ENCODE peak calls at places on chromosomes 5 and 9, in four cellular contexts. One of them, this sample, is unnamed.

GRCh38 chr9:21513431-21513830 is 31.3 kb upstream of the IFNE start:
- DNase-seq in PC-9: no peak
- DNase-seq in C1 segment of cervical spinal cord: no peak
- DNase-seq in T-helper 1 cell: no peak
- DNase-seq in this sample: no peak

GRCh38 chr5:35777358-35778087 is 79.2 kb upstream of the IL7R start:
- DNase-seq in C1 segment of cervical spinal cord: no peak
- DNase-seq in T-helper 1 cell: peak
- DNase-seq in PC-9: peak
- DNase-seq in this sample: peak

GRCh38 chr5:102866315-102866693 is 111.2 kb downstream of the PAM start:
- DNase-seq in PC-9: no peak
- DNase-seq in T-helper 1 cell: no peak
- DNase-seq in C1 segment of cervical spinal cord: no peak
- DNase-seq in this sample: no peak

GRCh38 chr9:69526699-69527098 is 145.5 kb downstream of the APBA1 start:
- DNase-seq in T-helper 1 cell: no peak
- DNase-seq in PC-9: no peak
- DNase-seq in C1 segment of cervical spinal cord: no peak
- DNase-seq in this sample: no peak

GRCh38 chr9:37028425-37029031 is 5.5 kb downstream of the PAX5 start:
- DNase-seq in PC-9: no peak
- DNase-seq in C1 segment of cervical spinal cord: no peak
- DNase-seq in T-helper 1 cell: no peak
- DNase-seq in this sample: no peak

GRCh38 chr5:131264453-131265200 is 774 bp downstream of the CDC42SE2 start:
- DNase-seq in PC-9: no peak
- DNase-seq in T-helper 1 cell: peak
- DNase-seq in C1 segment of cervical spinal cord: no peak
- DNase-seq in this sample: peak

GRCh38 chr5:96928931-96929708 is 6.8 kb upstream of the LNPEP start:
- DNase-seq in C1 segment of cervical spinal cord: no peak
- DNase-seq in PC-9: no peak
- DNase-seq in T-helper 1 cell: no peak
- DNase-seq in this sample: no peak

GRCh38 chr9:25602366-25603044 is 75.7 kb downstream of the TUSC1 start:
- DNase-seq in C1 segment of cervical spinal cord: no peak
- DNase-seq in PC-9: no peak
- DNase-seq in T-helper 1 cell: no peak
- DNase-seq in this sample: no peak

GRCh38 chr9:88759374-88759773 is 224.4 kb downstream of the NXNL2 start:
- DNase-seq in C1 segment of cervical spinal cord: no peak
- DNase-seq in PC-9: no peak
- DNase-seq in T-helper 1 cell: no peak
- DNase-seq in this sample: no peak

GRCh38 chr9:16304301-16304700 is 566.2 kb downstream of the BNC2 start:
- DNase-seq in C1 segment of cervical spinal cord: no peak
- DNase-seq in T-helper 1 cell: no peak
- DNase-seq in PC-9: no peak
- DNase-seq in this sample: no peak

GRCh38 chr5:172835246-172836030 is 1.4 kb downstream of the ERGIC1 start:
- DNase-seq in C1 segment of cervical spinal cord: no peak
- DNase-seq in T-helper 1 cell: no peak
- DNase-seq in PC-9: no peak
- DNase-seq in this sample: no peak

GRCh38 chr9:12604154-12604825 is 88.9 kb upstream of the TYRP1 start:
- DNase-seq in PC-9: peak
- DNase-seq in C1 segment of cervical spinal cord: no peak
- DNase-seq in T-helper 1 cell: no peak
- DNase-seq in this sample: no peak

GRCh38 chr5:17808566-17808965 is 174.3 kb downstream of the TAF11L14 start:
- DNase-seq in T-helper 1 cell: no peak
- DNase-seq in C1 segment of cervical spinal cord: no peak
- DNase-seq in PC-9: no peak
- DNase-seq in this sample: no peak

GRCh38 chr9:2872307-2872940 is 28.5 kb upstream of the PUM3 start:
- DNase-seq in C1 segment of cervical spinal cord: no peak
- DNase-seq in PC-9: no peak
- DNase-seq in T-helper 1 cell: peak
- DNase-seq in this sample: no peak

GRCh38 chr9:129632460-129632859 is 6.5 kb downstream of the NTMT1 start:
- DNase-seq in C1 segment of cervical spinal cord: no peak
- DNase-seq in PC-9: no peak
- DNase-seq in T-helper 1 cell: no peak
- DNase-seq in this sample: no peak

GRCh38 chr9:122941560-122942234 is 877 bp downstream of the RABGAP1 start:
- DNase-seq in C1 segment of cervical spinal cord: no peak
- DNase-seq in T-helper 1 cell: no peak
- DNase-seq in PC-9: no peak
- DNase-seq in this sample: no peak

GRCh38 chr5:1062761-1063568 is 48.9 kb downstream of the SLC12A7 start:
- DNase-seq in T-helper 1 cell: no peak
- DNase-seq in C1 segment of cervical spinal cord: no peak
- DNase-seq in PC-9: no peak
- DNase-seq in this sample: no peak

GRCh38 chr9:126499911-126500599 is 113.7 kb upstream of the LMX1B start:
- DNase-seq in T-helper 1 cell: no peak
- DNase-seq in C1 segment of cervical spinal cord: no peak
- DNase-seq in PC-9: no peak
- DNase-seq in this sample: no peak

GRCh38 chr9:91428927-91429351 is 5.3 kb upstream of the NFIL3 start:
- DNase-seq in T-helper 1 cell: no peak
- DNase-seq in C1 segment of cervical spinal cord: no peak
- DNase-seq in PC-9: no peak
- DNase-seq in this sample: no peak

GRCh38 chr9:91777437-91777836 is 172.6 kb downstream of the ROR2 start:
- DNase-seq in C1 segment of cervical spinal cord: no peak
- DNase-seq in PC-9: no peak
- DNase-seq in T-helper 1 cell: no peak
- DNase-seq in this sample: no peak

GRCh38 chr5:43020294-43020711 is 19.8 kb downstream of the ANXA2R start:
- DNase-seq in C1 segment of cervical spinal cord: no peak
- DNase-seq in T-helper 1 cell: no peak
- DNase-seq in PC-9: peak
- DNase-seq in this sample: no peak

GRCh38 chr5:149215478-149216042 is 56.1 kb upstream of the AFAP1L1 start:
- DNase-seq in C1 segment of cervical spinal cord: no peak
- DNase-seq in PC-9: no peak
- DNase-seq in T-helper 1 cell: no peak
- DNase-seq in this sample: no peak

GRCh38 chr5:3594514-3595101 is 1.0 kb upstream of the IRX1 start:
- DNase-seq in C1 segment of cervical spinal cord: no peak
- DNase-seq in T-helper 1 cell: no peak
- DNase-seq in PC-9: no peak
- DNase-seq in this sample: no peak

GRCh38 chr9:2242778-2243395 is 227.7 kb downstream of the SMARCA2 start:
- DNase-seq in C1 segment of cervical spinal cord: no peak
- DNase-seq in PC-9: peak
- DNase-seq in T-helper 1 cell: no peak
- DNase-seq in this sample: no peak

GRCh38 chr9:125513634-125514413 is 193.2 kb downstream of the MAPKAP1 start:
- DNase-seq in T-helper 1 cell: peak
- DNase-seq in PC-9: peak
- DNase-seq in C1 segment of cervical spinal cord: no peak
- DNase-seq in this sample: no peak

GRCh38 chr9:26540094-26540493 is 352.5 kb downstream of the CAAP1 start:
- DNase-seq in C1 segment of cervical spinal cord: no peak
- DNase-seq in PC-9: no peak
- DNase-seq in T-helper 1 cell: no peak
- DNase-seq in this sample: no peak

GRCh38 chr5:39775058-39775457 is 350.3 kb upstream of the DAB2 start:
- DNase-seq in T-helper 1 cell: no peak
- DNase-seq in C1 segment of cervical spinal cord: no peak
- DNase-seq in PC-9: no peak
- DNase-seq in this sample: no peak

GRCh38 chr9:105296889-105297288 is 52.4 kb downstream of the SLC44A1 start:
- DNase-seq in C1 segment of cervical spinal cord: no peak
- DNase-seq in PC-9: peak
- DNase-seq in T-helper 1 cell: no peak
- DNase-seq in this sample: no peak

GRCh38 chr5:179869101-179869500 is 10.5 kb upstream of the MRNIP start:
- DNase-seq in T-helper 1 cell: no peak
- DNase-seq in C1 segment of cervical spinal cord: no peak
- DNase-seq in PC-9: no peak
- DNase-seq in this sample: no peak

GRCh38 chr5:7763621-7764072 is 87.3 kb downstream of the CFAP90 start:
- DNase-seq in T-helper 1 cell: no peak
- DNase-seq in PC-9: no peak
- DNase-seq in C1 segment of cervical spinal cord: no peak
- DNase-seq in this sample: no peak

GRCh38 chr9:124102363-124102762 is 90.8 kb downstream of the LHX2 start:
- DNase-seq in C1 segment of cervical spinal cord: no peak
- DNase-seq in PC-9: no peak
- DNase-seq in T-helper 1 cell: no peak
- DNase-seq in this sample: no peak

GRCh38 chr5:123156577-123157296 is 67.7 kb downstream of the PRDM6 start:
- DNase-seq in T-helper 1 cell: no peak
- DNase-seq in C1 segment of cervical spinal cord: no peak
- DNase-seq in PC-9: no peak
- DNase-seq in this sample: no peak

GRCh38 chr5:132429451-132430440 is 60.2 kb downstream of the SLC22A5 start:
- DNase-seq in PC-9: no peak
- DNase-seq in C1 segment of cervical spinal cord: no peak
- DNase-seq in T-helper 1 cell: no peak
- DNase-seq in this sample: no peak